ENCODE peak calls at places on chromosomes 12 and 14, in ten cellular contexts. D is foreskin keratinocyte, L is left ventricle myocardium inferior, A is PC-9, V is left lung, O is keratinocyte, R is B cell, G is sigmoid colon, B is AG10803, I is neural crest cell. K is an unnamed sample.

GRCh38 chr14:79712302-79712950 is 498.9 kb downstream of the DIO2 start:
- DNase-seq in I (no peak), V (no peak), R (no peak), L (no peak), G (no peak), D (peak), A (no peak), B (no peak), O (no peak), K (no peak)

GRCh38 chr12:29041621-29042020 is 107.5 kb upstream of the FAR2 start:
- DNase-seq in G (no peak), B (peak), V (no peak), D (peak), L (no peak), R (no peak), I (no peak), A (no peak), O (no peak), K (no peak)

GRCh38 chr12:53869500-53869899 is 69.1 kb upstream of the HOXC13 start:
- DNase-seq in G (no peak), A (peak), R (no peak), L (no peak), B (no peak), D (peak), I (no peak), V (no peak), O (no peak), K (no peak)

GRCh38 chr14:76936483-76936882 is 92.0 kb downstream of the IRF2BPL start:
- DNase-seq in R (no peak), I (no peak), A (no peak), G (peak), B (peak), V (no peak), D (no peak), O (no peak), L (no peak), K (no peak)

GRCh38 chr14:68482772-68483395 is 310.0 kb downstream of the ZFP36L1 start:
- DNase-seq in V (no peak), O (no peak), D (no peak), L (no peak), I (no peak), R (no peak), A (no peak), G (no peak), B (no peak), K (no peak)

GRCh38 chr12:12398026-12398859 is 41.4 kb downstream of the BORCS5 start:
- DNase-seq in G (peak), V (no peak), L (peak), B (peak), D (peak), I (no peak), R (no peak), A (peak), O (peak), K (no peak)

GRCh38 chr12:93025145-93026103 is 96.3 kb upstream of the EEA1 start:
- DNase-seq in O (no peak), G (no peak), B (peak), L (no peak), I (no peak), D (peak), V (no peak), R (no peak), A (no peak), K (peak)

GRCh38 chr14:103045387-103045869 is 11.9 kb downstream of the CDC42BPB start:
- DNase-seq in L (no peak), G (no peak), V (no peak), D (no peak), A (no peak), I (no peak), O (no peak), B (no peak), R (peak), K (peak)

GRCh38 chr14:21192447-21192822 is 36.6 kb upstream of the OR5AU1 start:
- DNase-seq in D (no peak), B (no peak), A (no peak), R (no peak), I (no peak), V (no peak), G (no peak), O (no peak), L (no peak), K (no peak)

GRCh38 chr12:1939316-1939715 is 20.9 kb upstream of the CACNA2D4 start:
- DNase-seq in B (no peak), G (no peak), O (no peak), V (no peak), R (no peak), D (no peak), I (no peak), L (no peak), A (no peak), K (no peak)

GRCh38 chr12:120286768-120287490 is 4.8 kb downstream of the RNU4-2 start:
- DNase-seq in B (no peak), A (peak), O (no peak), D (peak), V (no peak), I (no peak), R (no peak), L (no peak), G (no peak), K (no peak)

GRCh38 chr12:53696285-53696654 is 20.4 kb upstream of the ATP5MC2 start:
- DNase-seq in B (peak), L (no peak), A (peak), D (peak), R (no peak), V (no peak), O (peak), I (peak), G (no peak), K (peak)

GRCh38 chr14:47194051-47194450 is 481.4 kb downstream of the MDGA2 start:
- DNase-seq in G (no peak), O (no peak), I (no peak), L (no peak), V (no peak), D (peak), A (no peak), B (no peak), R (no peak), K (no peak)

GRCh38 chr14:35046751-35047536 is 872 bp downstream of the FAM177A1 start:
- DNase-seq in O (no peak), D (peak), L (no peak), I (no peak), A (no peak), R (peak), B (no peak), V (no peak), G (no peak), K (no peak)

GRCh38 chr14:95095991-95096390 is 61.3 kb downstream of the DICER1 start:
- DNase-seq in D (no peak), R (no peak), I (peak), B (no peak), V (no peak), L (no peak), O (no peak), A (no peak), G (no peak), K (no peak)

GRCh38 chr12:113932411-113933196 is 33.5 kb downstream of the RBM19 start:
- DNase-seq in R (no peak), L (no peak), I (peak), D (no peak), G (no peak), B (peak), V (no peak), A (no peak), O (no peak), K (no peak)

GRCh38 chr12:67271976-67272375 is 2.8 kb downstream of the CAND1 start:
- DNase-seq in G (no peak), B (peak), R (no peak), O (no peak), I (no peak), V (no peak), A (no peak), D (no peak), L (no peak), K (no peak)

DNA sequence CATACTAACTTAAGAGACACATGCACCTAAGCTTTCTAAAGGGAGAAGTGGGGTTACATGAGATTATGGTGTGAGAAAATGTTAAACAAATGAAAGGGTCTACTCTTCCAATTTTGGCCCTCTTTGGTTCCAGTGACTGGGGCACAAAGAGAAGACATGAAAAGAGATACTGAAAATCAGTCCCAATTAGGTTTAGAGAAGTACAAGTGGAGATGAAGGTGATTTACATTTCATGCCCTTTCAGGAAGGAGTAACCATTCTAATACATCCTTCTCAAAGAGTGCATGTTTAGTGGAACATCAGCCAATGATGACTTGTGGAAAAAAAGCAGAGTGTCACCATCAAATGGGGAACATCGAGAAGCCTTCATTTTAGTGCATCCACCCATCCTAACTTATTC is 14.4 kb downstream of the MGP start:
- DNase-seq in V (no peak), L (no peak), D (no peak), B (no peak), I (no peak), R (no peak), O (no peak), A (no peak), G (no peak), K (no peak)
- TF ChIP-seq CTCF in V (no peak), L (no peak), D (no peak), B (no peak), I (no peak), R (no peak), O (no peak), A (no peak), G (no peak), K (no peak)

GRCh38 chr12:76091245-76091757 is 6.8 kb upstream of the NAP1L1 start:
- DNase-seq in O (no peak), G (no peak), D (no peak), B (no peak), L (no peak), V (no peak), A (no peak), R (no peak), I (no peak), K (no peak)

GRCh38 chr12:76096079-76096651 is 11.7 kb upstream of the NAP1L1 start:
- DNase-seq in B (no peak), O (no peak), R (no peak), A (no peak), I (no peak), D (no peak), V (no peak), G (no peak), L (no peak), K (no peak)

DNA sequence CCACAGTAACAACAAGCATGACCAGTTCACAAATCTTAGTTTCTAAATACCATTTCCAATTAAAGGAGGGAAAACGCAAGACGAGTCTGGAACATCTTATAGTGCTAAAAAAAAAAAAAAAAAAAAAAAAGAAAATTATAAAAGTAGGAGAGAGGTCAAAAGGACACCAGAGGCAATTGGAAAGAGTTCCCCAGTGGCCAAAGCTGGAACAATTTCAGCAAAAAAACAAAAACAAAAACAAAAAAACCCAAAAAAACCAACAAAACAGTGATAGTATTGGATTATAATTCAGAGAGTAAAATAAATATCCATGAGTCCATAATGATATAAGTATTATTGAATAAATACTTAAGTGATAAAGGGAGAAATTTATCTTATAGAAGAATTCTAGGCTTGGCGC is 10.3 kb upstream of the NAP1L1 start:
- DNase-seq in B (no peak), D (no peak), R (no peak), V (no peak), L (no peak), I (no peak), G (no peak), O (no peak), A (no peak), K (no peak)
- TF ChIP-seq CTCF in B (no peak), D (no peak), R (no peak), V (no peak), L (no peak), I (no peak), G (no peak), O (no peak), A (no peak), K (no peak)

DNA sequence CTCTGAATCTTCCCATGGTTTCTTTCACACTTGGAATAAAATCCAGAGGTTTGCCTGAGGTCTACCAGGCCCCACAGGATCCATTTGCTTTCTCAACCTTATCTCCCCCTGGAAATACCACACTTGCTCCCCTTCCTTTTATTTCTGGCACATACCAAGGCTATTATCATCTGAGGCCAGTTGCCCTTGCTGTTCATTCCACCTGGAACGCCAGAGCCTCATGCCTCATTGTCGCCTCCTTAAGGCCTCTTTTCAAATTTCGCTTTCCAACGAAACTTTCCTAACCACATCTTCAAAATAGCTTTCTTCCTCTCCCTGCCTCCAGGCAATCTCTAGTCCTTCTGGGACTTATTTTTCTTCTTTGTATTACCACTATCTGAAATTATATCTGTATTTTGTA is 11.2 kb upstream of the LRIG3 start:
- DNase-seq in O (no peak), G (no peak), I (no peak), B (no peak), D (no peak), R (no peak), V (no peak), L (no peak), A (no peak), K (no peak)
- TF ChIP-seq CTCF in O (no peak), G (no peak), I (no peak), B (no peak), D (peak), R (no peak), V (no peak), L (no peak), A (no peak), K (no peak)

GRCh38 chr12:124511259-124511985 is 56.0 kb downstream of the NCOR2 start:
- DNase-seq in D (no peak), G (no peak), O (no peak), L (no peak), R (no peak), A (no peak), V (no peak), B (no peak), I (no peak), K (no peak)

GRCh38 chr12:124508323-124509096 is 58.9 kb downstream of the NCOR2 start:
- DNase-seq in L (no peak), V (no peak), O (no peak), I (no peak), R (no peak), B (no peak), G (peak), A (peak), D (no peak), K (peak)

GRCh38 chr12:124509300-124509675 is 58.1 kb downstream of the NCOR2 start:
- DNase-seq in G (no peak), B (no peak), V (no peak), L (no peak), O (no peak), D (no peak), A (no peak), I (no peak), R (no peak), K (no peak)

GRCh38 chr12:124509676-124510300 is 57.6 kb downstream of the NCOR2 start:
- DNase-seq in D (peak), L (peak), I (no peak), A (peak), O (no peak), R (no peak), V (no peak), B (peak), G (peak), K (no peak)

GRCh38 chr12:124510301-124510970 is 57.0 kb downstream of the NCOR2 start:
- DNase-seq in O (no peak), R (no peak), B (no peak), A (no peak), L (no peak), G (no peak), D (no peak), I (no peak), V (no peak), K (no peak)
- TF ChIP-seq CTCF in O (peak), R (no peak), B (no peak), A (peak), L (no peak), G (peak), D (peak), I (no peak), V (no peak), K (no peak)

DNA sequence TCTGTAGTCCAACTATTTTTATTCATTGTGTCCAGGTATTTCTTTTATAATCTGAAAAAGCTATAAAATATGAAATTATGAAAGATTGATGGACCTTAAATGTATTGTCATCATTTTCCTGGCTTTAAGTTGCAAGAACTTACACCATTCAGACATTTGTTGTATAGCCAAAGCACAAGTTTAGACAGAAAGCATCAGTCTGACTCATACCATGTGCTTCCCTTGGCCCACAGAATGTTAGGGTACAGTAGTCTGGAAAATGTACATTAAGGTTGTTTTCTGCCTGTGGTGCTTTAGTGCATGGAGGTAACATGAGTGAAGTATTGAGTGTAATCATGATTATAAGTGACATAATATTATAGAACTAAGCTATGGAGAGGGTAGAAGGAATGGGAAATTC is 1002.5 kb downstream of the BCL11B start:
- DNase-seq in R (no peak), I (no peak), L (no peak), O (peak), B (no peak), A (no peak), V (no peak), D (peak), G (no peak), K (no peak)
- TF ChIP-seq CTCF in R (no peak), I (no peak), L (no peak), O (no peak), B (no peak), A (no peak), V (no peak), D (no peak), G (no peak), K (no peak)

GRCh38 chr12:47818701-47819543 is 781 bp downstream of the HDAC7 start:
- DNase-seq in A (peak), B (peak), V (peak), O (no peak), L (peak), I (peak), R (no peak), G (peak), D (no peak), K (peak)
- TF ChIP-seq CTCF in A (peak), B (peak), V (peak), O (no peak), L (peak), I (peak), R (peak), G (peak), D (peak), K (peak)

GRCh38 chr12:52041695-52042123 is 9.5 kb upstream of the NR4A1 start:
- DNase-seq in I (no peak), V (no peak), R (peak), O (no peak), A (no peak), D (no peak), L (peak), G (peak), B (peak), K (peak)
- TF ChIP-seq CTCF in I (no peak), V (no peak), R (peak), O (no peak), A (no peak), D (no peak), L (no peak), G (no peak), B (no peak), K (no peak)

DNA sequence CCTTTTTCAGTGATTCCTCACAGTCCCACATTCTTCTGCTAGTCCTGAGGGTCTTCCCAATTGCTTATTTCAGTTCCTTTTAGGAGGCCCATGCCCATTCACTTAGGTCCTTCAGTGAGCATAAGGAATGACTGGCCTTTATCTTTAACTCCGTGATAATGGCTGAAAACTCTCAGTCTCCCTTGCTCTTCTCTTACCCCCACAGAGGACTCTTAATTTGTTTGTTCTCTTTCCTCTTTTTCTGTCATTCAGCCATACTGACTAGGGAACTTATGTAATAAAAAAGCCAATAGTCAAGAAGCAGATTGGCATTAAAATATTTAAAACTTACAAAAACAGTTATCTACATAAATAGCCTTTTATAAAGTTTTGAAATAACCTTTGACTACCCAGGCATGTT is 17.1 kb upstream of the VDR start:
- DNase-seq in R (no peak), D (no peak), O (no peak), I (no peak), L (no peak), G (no peak), B (no peak), V (no peak), A (no peak), K (no peak)
- TF ChIP-seq CTCF in R (no peak), D (no peak), O (no peak), I (no peak), L (no peak), G (no peak), B (no peak), V (no peak), A (no peak), K (no peak)

K was measured in GM13976.